ENCODE peak calls at places on chromosomes 5 and 9, in four cellular contexts. S is pulmonary artery endothelial cell, Q is GM04504, V is GM10248. R is an unnamed sample.

GRCh38 chr9:83536332-83536731 is 1.9 kb downstream of the FRMD3 start:
- DNase-seq in S (no peak), Q (no peak), V (no peak), R (no peak)

GRCh38 chr5:71481441-71481840 is 26.0 kb downstream of the BDP1 start:
- DNase-seq in S (no peak), Q (no peak), V (no peak), R (no peak)

GRCh38 chr9:16579872-16580432 is 290.5 kb downstream of the BNC2 start:
- DNase-seq in S (no peak), Q (no peak), V (no peak), R (no peak)

GRCh38 chr9:20479419-20480155 is 142.7 kb downstream of the MLLT3 start:
- DNase-seq in S (no peak), Q (no peak), V (peak; percentile 29), R (no peak)

GRCh38 chr9:101562966-101563365 is 29.3 kb downstream of the RNF20 start:
- DNase-seq in S (no peak), Q (no peak), V (no peak), R (no peak)

GRCh38 chr5:6480133-6481051 is 31.7 kb downstream of the UBE2QL1 start:
- DNase-seq in S (no peak), Q (no peak), V (peak; percentile 56), R (no peak)

GRCh38 chr5:172724203-172724602 is 46.8 kb downstream of the DUSP1 start:
- DNase-seq in S (no peak), Q (no peak), V (no peak), R (no peak)

GRCh38 chr9:115127191-115127817 is 9.3 kb upstream of the TNC start:
- DNase-seq in S (no peak), Q (no peak), V (no peak), R (no peak)

GRCh38 chr9:71096431-71097108 is 24.9 kb downstream of the TRPM3 start:
- DNase-seq in S (no peak), Q (no peak), V (no peak), R (no peak)

GRCh38 chr5:142697846-142698245 is 12.0 kb upstream of the FGF1 start:
- DNase-seq in S (no peak), Q (no peak), V (no peak), R (no peak)

GRCh38 chr9:14433841-14434511 is 120.0 kb upstream of the NFIB start:
- DNase-seq in S (peak; percentile 54), Q (peak; percentile 17), V (no peak), R (no peak)

GRCh38 chr9:111937781-111938426 is 41.3 kb downstream of the UGCG start:
- DNase-seq in S (no peak), Q (no peak), V (peak; percentile 45), R (no peak)

GRCh38 chr5:9851458-9851857 is 221.3 kb upstream of the TAS2R1 start:
- DNase-seq in S (no peak), Q (peak; percentile 93), V (no peak), R (peak; percentile 51)

GRCh38 chr5:115977988-115978387 is 15.7 kb downstream of the LVRN start:
- DNase-seq in S (peak; percentile 67), Q (peak; percentile 78), V (no peak), R (no peak)

GRCh38 chr9:37730256-37730655 is 23.3 kb upstream of the TRMT10B start:
- DNase-seq in S (no peak), Q (peak; percentile 8), V (no peak), R (no peak)

R was measured in smooth muscle cell of the brain vasculature.